ENCODE peak calls at places on chromosome 7, in nine cellular contexts. I is H9, F is mammary epithelial cell, X is SK-N-SH, J is astrocyte, R is PC-9, M is endothelial cell of umbilical vein, V is DND-41, A is PC-3. C is an unnamed sample.
A peak's percentile ranks its signal among the peaks of the same experiment; 100 is the strongest.

GRCh38 chr7:152674860-152675760 is 831 bp downstream of the XRCC2 start:
- DNase-seq in R (no peak), J (no peak), I (no peak), X (peak; percentile 78), M (peak; percentile 9), A (peak; percentile 23), F (peak; percentile 20), V (peak; percentile 48), C (no peak)

GRCh38 chr7:81410471-81411117 is 359.3 kb downstream of the HGF start:
- DNase-seq in R (no peak), M (peak; percentile 13), I (no peak), X (no peak), F (peak; percentile 90), J (no peak), A (peak; percentile 94), V (no peak), C (no peak)

GRCh38 chr7:115630049-115630448 is 400.5 kb downstream of the TFEC start:
- DNase-seq in M (no peak), F (no peak), X (no peak), R (no peak), J (no peak), I (no peak), V (no peak), A (no peak), C (no peak)

GRCh38 chr7:29189743-29190201 is 4.8 kb upstream of the CHN2 start:
- DNase-seq in I (peak; percentile 99), A (peak; percentile 62), M (peak; percentile 49), F (peak; percentile 34), X (peak; percentile 87), V (peak; percentile 56), R (no peak), J (peak; percentile 6), C (no peak)

GRCh38 chr7:134101716-134102115 is 25.4 kb upstream of the LRGUK start:
- DNase-seq in I (no peak), M (no peak), R (no peak), X (peak; percentile 25), A (no peak), V (no peak), F (no peak), J (no peak), C (no peak)

GRCh38 chr7:25894002-25894901 is 257.7 kb upstream of the NFE2L3 start:
- DNase-seq in R (no peak), M (no peak), J (no peak), F (peak; percentile 88), X (peak; percentile 25), V (peak; percentile 39), A (peak; percentile 39), I (peak; percentile 75), C (peak; percentile 71)

GRCh38 chr7:94446308-94446707 is 51.6 kb downstream of the COL1A2 start:
- DNase-seq in M (no peak), F (no peak), R (no peak), V (no peak), I (no peak), X (no peak), J (no peak), A (no peak), C (no peak)

GRCh38 chr7:44291066-44291732 is 34.2 kb downstream of the CAMK2B start:
- DNase-seq in X (peak; percentile 39), R (no peak), J (peak; percentile 57), I (no peak), V (peak; percentile 2), A (peak; percentile 22), F (no peak), M (peak; percentile 85), C (no peak)

GRCh38 chr7:31782411-31782991 is 95.5 kb downstream of the PPP1R17 start:
- DNase-seq in M (peak; percentile 69), I (peak; percentile 43), J (peak; percentile 67), F (peak; percentile 69), X (peak; percentile 65), V (peak; percentile 17), A (peak; percentile 92), R (peak; percentile 40), C (peak; percentile 21)

GRCh38 chr7:117399820-117400422 is 27.4 kb downstream of the ASZ1 start:
- DNase-seq in A (peak; percentile 32), J (no peak), V (no peak), M (no peak), I (no peak), X (no peak), F (no peak), R (no peak), C (no peak)

GRCh38 chr7:131431289-131431688 is 103.6 kb downstream of the MKLN1 start:
- DNase-seq in V (no peak), J (peak; percentile 90), F (peak; percentile 96), A (peak; percentile 64), I (no peak), M (no peak), R (no peak), X (no peak), C (peak; percentile 50)

DNA sequence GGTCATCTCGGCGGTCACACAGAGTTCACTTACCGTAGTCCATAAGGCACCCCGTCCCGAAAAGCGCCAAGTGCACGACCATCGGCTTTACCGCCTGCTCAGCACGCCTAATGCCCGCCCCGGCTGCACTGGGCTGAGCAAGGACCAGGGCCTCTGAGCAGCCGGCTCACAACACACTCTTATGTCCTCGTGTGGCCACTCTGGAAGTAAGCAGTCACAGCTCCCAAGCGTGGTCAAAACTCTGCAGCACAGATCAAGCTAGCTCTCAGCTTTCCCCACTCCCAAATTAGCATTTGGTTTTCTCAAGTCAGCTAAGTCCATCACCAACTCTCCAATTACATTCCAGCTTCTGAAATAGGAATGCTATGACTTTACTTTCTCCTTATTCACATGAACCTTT is 57.7 kb downstream of the MAD1L1 start:
- DNase-seq in X (no peak), R (no peak), I (no peak), V (no peak), F (no peak), J (no peak), M (no peak), A (no peak), C (no peak)
- H3K4me2 ChIP-seq in X (peak overlapping the region; percentile 66), R (no peak overlapping the region), I (no peak overlapping the region), V (no peak overlapping the region), F (peak overlapping the region; percentile 52), J (peak overlapping the region; percentile 59), M (no peak overlapping the region), A (peak overlapping the region; percentile 62), C (peak overlapping the region; percentile 29)

DNA sequence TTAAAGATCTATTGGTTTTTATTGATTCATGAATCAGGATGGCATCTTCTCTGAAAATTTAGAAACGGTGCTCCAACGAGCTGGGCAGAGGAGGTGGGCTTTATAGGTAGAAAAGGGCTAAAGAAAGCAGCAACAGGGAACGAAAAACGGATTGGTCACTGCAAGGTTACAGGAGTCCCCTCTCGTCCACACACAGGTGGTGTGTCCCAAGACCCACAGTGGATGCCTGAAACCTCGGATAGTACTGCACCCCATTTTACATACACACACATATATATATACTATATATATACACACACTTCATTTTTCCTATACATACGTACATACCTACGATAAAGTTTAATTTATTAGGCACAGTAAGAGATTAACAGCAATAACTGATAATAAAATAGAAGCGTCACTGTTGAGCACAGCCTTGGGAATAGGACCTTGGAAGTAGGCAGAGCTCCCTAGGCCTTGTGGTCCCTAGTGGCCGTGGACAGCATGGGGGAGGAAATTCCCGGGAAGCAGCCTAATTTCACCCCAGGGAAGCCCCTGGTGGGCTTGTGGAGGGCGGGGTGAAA is 737 bp upstream of the NUB1 start:
- DNase-seq in V (no peak), F (no peak), R (no peak), I (no peak), J (no peak), A (no peak), M (no peak), X (no peak), C (no peak)
- H3K27ac ChIP-seq in V (no peak overlapping the region), F (no peak overlapping the region), R (no peak overlapping the region), I (no peak overlapping the region), J (no peak overlapping the region), A (no peak overlapping the region), M (no peak overlapping the region), X (no peak overlapping the region), C (peak overlapping the region; percentile 26)

DNA sequence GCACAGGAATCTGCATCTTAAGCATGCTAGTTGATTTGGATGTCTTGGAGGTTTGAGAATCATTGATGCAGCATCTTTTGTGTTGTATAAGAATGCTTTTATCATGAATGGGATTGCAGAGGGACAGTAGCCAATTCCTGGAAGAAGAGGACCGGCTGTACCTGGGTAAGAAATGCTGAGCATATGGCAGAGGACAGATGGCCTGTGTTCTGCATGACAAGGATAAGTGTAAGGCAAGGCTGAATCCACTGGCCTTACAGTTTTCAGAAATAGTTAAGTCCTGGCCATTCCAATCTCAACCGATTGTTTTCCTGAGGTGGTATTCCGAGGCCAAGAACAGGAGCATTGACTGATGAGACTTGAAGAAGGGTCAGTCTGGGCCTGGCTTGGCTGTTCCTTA is 24.4 kb upstream of the KBTBD2 start:
- DNase-seq in I (no peak), J (no peak), R (no peak), F (no peak), A (no peak), M (no peak), V (no peak), X (no peak), C (no peak)
- H4K20me1 ChIP-seq in I (no peaks in the 10 kb centered on the region), J (no peaks in the 10 kb centered on the region), R (no peaks in the 10 kb centered on the region), F (no peaks in the 10 kb centered on the region), A (no peaks in the 10 kb centered on the region), M (no peaks in the 10 kb centered on the region), V (no peaks in the 10 kb centered on the region), X (no peaks in the 10 kb centered on the region), C (no peaks in the 10 kb centered on the region)

GRCh38 chr7:136062625-136063336 is 85.6 kb upstream of the MTPN start:
- DNase-seq in J (no peak), R (no peak), A (no peak), I (no peak), V (no peak), M (no peak), X (no peak), F (no peak), C (no peak)
- H3K4me2 ChIP-seq in J (no peak overlapping the region), R (no peak overlapping the region), A (no peak overlapping the region), I (no peak overlapping the region), V (no peak overlapping the region), M (no peak overlapping the region), X (no peak overlapping the region), F (no peak overlapping the region), C (no peak overlapping the region)

GRCh38 chr7:77335581-77335980 is 80.6 kb downstream of the GSAP start:
- DNase-seq in J (no peak), X (no peak), I (no peak), A (no peak), M (no peak), R (no peak), F (no peak), V (no peak), C (no peak)
- H3K27ac ChIP-seq in J (no peak overlapping the region), X (no peak overlapping the region), I (no peak overlapping the region), A (no peak overlapping the region), M (no peak overlapping the region), R (no peak overlapping the region), F (no peak overlapping the region), V (no peak overlapping the region), C (no peak overlapping the region)

DNA sequence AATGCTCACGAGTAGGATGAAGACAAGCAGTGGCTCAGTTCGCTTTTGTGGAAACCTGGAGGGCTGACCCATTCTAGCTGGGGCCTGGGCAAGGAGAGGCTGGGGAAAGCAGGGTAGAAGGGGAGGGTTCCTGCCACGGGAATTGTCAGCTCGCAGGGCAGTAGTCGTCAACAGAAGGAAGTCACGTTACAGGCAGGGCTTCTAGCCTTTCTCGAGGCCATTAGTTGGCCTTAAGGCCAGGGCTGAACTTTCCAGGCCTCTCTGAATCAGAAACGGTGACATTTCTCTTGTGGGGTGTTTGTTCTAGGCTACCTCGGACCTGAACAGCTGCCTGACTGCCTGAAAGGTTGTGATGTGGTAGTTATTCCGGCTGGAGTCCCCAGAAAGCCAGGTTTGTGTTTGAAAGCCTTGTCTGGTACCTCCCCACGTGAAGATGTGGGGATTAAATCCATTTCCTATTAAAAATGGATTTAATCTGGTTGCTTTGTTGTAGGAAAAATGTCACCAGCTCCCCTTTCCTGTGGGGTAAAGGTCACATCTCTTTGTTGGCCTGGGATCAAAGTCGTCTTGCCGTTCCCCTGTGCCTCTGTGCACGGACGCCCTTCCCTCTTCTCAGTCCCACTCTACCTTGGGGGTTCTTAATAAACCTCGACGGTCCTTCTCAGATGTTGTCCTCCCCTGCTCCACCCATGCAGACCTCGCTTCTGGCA is 9.4 kb downstream of the MDH2 start:
- DNase-seq in J (no peak), M (no peak), I (no peak), F (no peak), X (no peak), A (no peak), V (no peak), R (no peak), C (no peak)
- H4K20me1 ChIP-seq in J (peaks cover 75% of the 10 kb centered on the region), M (no peaks in the 10 kb centered on the region), I (no peaks in the 10 kb centered on the region), F (peaks cover 4% of the 10 kb centered on the region), X (peaks cover 39% of the 10 kb centered on the region), A (peaks cover 22% of the 10 kb centered on the region), V (peaks cover 65% of the 10 kb centered on the region), R (peaks cover 43% of the 10 kb centered on the region), C (peaks cover 26% of the 10 kb centered on the region)